ENCODE peak calls at places on chromosomes 7 and 10, in four cellular contexts. K is myocyte, I is AG08395, Y is T-helper 2 cell. O is an unnamed sample.

GRCh38 chr7:30301751-30302150 is 17.4 kb downstream of the ZNRF2 start:
- DNase-seq in Y (no peak), K (no peak), I (no peak), O (no peak)

GRCh38 chr7:149020483-149020882 is 7.8 kb downstream of the PDIA4 start:
- DNase-seq in I (no peak), Y (no peak), K (no peak), O (no peak)

GRCh38 chr7:153061913-153062528 is 302.5 kb downstream of the ACTR3B start:
- DNase-seq in K (peak), I (no peak), Y (no peak), O (peak)

GRCh38 chr7:44291066-44291732 is 34.2 kb downstream of the CAMK2B start:
- DNase-seq in Y (no peak), K (no peak), I (no peak), O (peak)

GRCh38 chr10:88017781-88018180 is 154.4 kb downstream of the PTEN start:
- DNase-seq in I (peak), K (no peak), Y (no peak), O (no peak)

GRCh38 chr7:131835141-131835540 is 278.7 kb upstream of the PODXL start:
- DNase-seq in Y (no peak), I (no peak), K (no peak), O (no peak)

GRCh38 chr10:124211921-124212320 is 118.5 kb upstream of the CHST15 start:
- DNase-seq in Y (no peak), I (no peak), K (peak), O (no peak)

GRCh38 chr7:150399861-150400778 is 21.0 kb downstream of the ZNF775 start:
- DNase-seq in K (no peak), I (peak), Y (no peak), O (no peak)

GRCh38 chr7:158645842-158646241 is 58.2 kb upstream of the PTPRN2 start:
- DNase-seq in Y (no peak), I (no peak), K (no peak), O (no peak)

GRCh38 chr10:43105119-43105792 is 28.4 kb downstream of the RET start:
- DNase-seq in Y (peak), I (peak), K (peak), O (peak)

GRCh38 chr10:11443468-11444147 is 167.8 kb downstream of the USP6NL start:
- DNase-seq in K (no peak), Y (no peak), I (no peak), O (no peak)

GRCh38 chr10:46787321-46787615 is 124.0 kb upstream of the PTPN20 start:
- DNase-seq in Y (no peak), K (peak), I (peak), O (no peak)

GRCh38 chr10:21972584-21972983 is 30.9 kb downstream of the DNAJC1 start:
- DNase-seq in Y (no peak), I (no peak), K (no peak), O (no peak)

GRCh38 chr7:47128719-47129118 is 453.2 kb downstream of the TNS3 start:
- DNase-seq in Y (no peak), K (no peak), I (peak), O (no peak)

GRCh38 chr10:89327803-89328441 is at the start of gene IFIT3:
- DNase-seq in K (peak), I (peak), Y (peak), O (no peak)

GRCh38 chr7:157273208-157274202 is 63.3 kb upstream of the DNAJB6 start:
- DNase-seq in Y (peak), K (peak), I (peak), O (peak)

GRCh38 chr10:122986340-122986739 is 6.1 kb downstream of the PSTK start:
- DNase-seq in Y (no peak), I (no peak), K (no peak), O (no peak)

GRCh38 chr10:132944510-132944909 is 2.1 kb upstream of the CFAP46 start:
- DNase-seq in I (no peak), K (no peak), Y (no peak), O (no peak)

GRCh38 chr7:150388709-150389531 is 9.8 kb downstream of the ZNF775 start:
- DNase-seq in I (peak), K (peak), Y (no peak), O (no peak)

GRCh38 chr10:97412891-97413304 is 11.8 kb upstream of the RRP12 start:
- DNase-seq in K (no peak), I (no peak), Y (no peak), O (no peak)

GRCh38 chr7:38229386-38229785 is 44.0 kb downstream of the TARP start:
- DNase-seq in I (peak), K (peak), Y (no peak), O (no peak)

GRCh38 chr10:78028438-78029293 is 649 bp downstream of the POLR3A start:
- DNase-seq in I (peak), K (no peak), Y (peak), O (no peak)

GRCh38 chr7:5419523-5420107 is 4.0 kb downstream of the TNRC18 start:
- DNase-seq in K (peak), Y (no peak), I (no peak), O (no peak)

GRCh38 chr10:28326516-28327493 is 23.9 kb upstream of the MPP7 start:
- DNase-seq in I (no peak), Y (no peak), K (peak), O (no peak)

GRCh38 chr7:142383826-142384507 is 126.1 kb upstream of the PRSS58 start:
- DNase-seq in K (no peak), Y (no peak), I (no peak), O (no peak)

GRCh38 chr7:120990468-120991118 is 2.1 kb downstream of the CPED1 start:
- DNase-seq in K (no peak), Y (no peak), I (no peak), O (no peak)

GRCh38 chr7:30799206-30799975 is 28.2 kb downstream of the MINDY4 start:
- DNase-seq in K (peak), I (peak), Y (no peak), O (no peak)

GRCh38 chr7:98341106-98341505 is 59.6 kb downstream of the BRI3 start:
- DNase-seq in K (peak), Y (no peak), I (peak), O (no peak)

GRCh38 chr10:14385591-14386201 is 55.0 kb upstream of the FRMD4A start:
- DNase-seq in Y (no peak), I (no peak), K (no peak), O (no peak)

GRCh38 chr7:69962077-69962855 is 364.0 kb downstream of the AUTS2 start:
- DNase-seq in K (no peak), Y (no peak), I (no peak), O (no peak)

GRCh38 chr7:26723140-26723539 is 141.2 kb downstream of the SKAP2 start:
- DNase-seq in I (no peak), K (peak), Y (no peak), O (no peak)

GRCh38 chr10:53315709-53316108 is 543.1 kb upstream of the MBL2 start:
- DNase-seq in K (peak), I (no peak), Y (no peak), O (no peak)

O was measured in progenitor cell of endocrine pancreas.